ENCODE peak calls at places on chromosomes 5 and 9, in four cellular contexts. Z is stomach, N is A549, E is upper lobe of right lung. J is an unnamed sample.

GRCh38 chr9:98811051-98811650 is 3.7 kb downstream of the GALNT12 start:
- DNase-seq in N (peak; percentile 57), Z (no peak), E (no peak), J (peak; percentile 91)

GRCh38 chr9:122332083-122332482 is 38.7 kb upstream of the PTGS1 start:
- DNase-seq in N (no peak), E (no peak), Z (no peak), J (no peak)

GRCh38 chr9:90449213-90449925 is 193.3 kb downstream of the DIRAS2 start:
- DNase-seq in Z (no peak), E (no peak), N (no peak), J (no peak)

GRCh38 chr5:68077349-68077894 is 138.1 kb upstream of the PIK3R1 start:
- DNase-seq in Z (no peak), N (no peak), E (no peak), J (no peak)

GRCh38 chr5:32444191-32444945 is at the start of gene ZFR:
- DNase-seq in E (peak; percentile 96), Z (peak; percentile 94), N (peak; percentile 91), J (peak; percentile 98)

GRCh38 chr9:126312584-126313551 is 13.8 kb upstream of the MVB12B start:
- DNase-seq in N (no peak), E (no peak), Z (no peak), J (no peak)

GRCh38 chr5:72408602-72409001 is 88.4 kb downstream of the PTCD2 start:
- DNase-seq in N (no peak), Z (no peak), E (no peak), J (no peak)

GRCh38 chr9:3682186-3682585 is 156.4 kb upstream of the RFX3 start:
- DNase-seq in N (no peak), Z (no peak), E (no peak), J (no peak)

GRCh38 chr5:123209163-123210013 is 120.3 kb downstream of the PRDM6 start:
- DNase-seq in E (no peak), Z (no peak), N (peak; percentile 84), J (peak; percentile 6)

GRCh38 chr5:123125953-123126352 is 36.9 kb downstream of the PRDM6 start:
- DNase-seq in N (peak; percentile 10), Z (no peak), E (no peak), J (no peak)

GRCh38 chr9:31730398-31730797 is 654.0 kb upstream of the ACO1 start:
- DNase-seq in N (no peak), E (no peak), Z (no peak), J (no peak)

GRCh38 chr9:68851657-68852056 is 146.6 kb downstream of the PIP5K1B start:
- DNase-seq in N (no peak), Z (no peak), E (no peak), J (no peak)

GRCh38 chr5:16528382-16528849 is 62.8 kb upstream of the ZNF622 start:
- DNase-seq in Z (no peak), E (no peak), N (no peak), J (peak; percentile 42)

GRCh38 chr5:150208187-150209015 is 18.5 kb downstream of the SLC6A7 start:
- DNase-seq in N (peak; percentile 14), Z (no peak), E (no peak), J (no peak)

GRCh38 chr5:151685749-151686672 is 704 bp downstream of the SPARC start:
- DNase-seq in Z (no peak), E (no peak), N (no peak), J (no peak)

GRCh38 chr5:59562756-59563389 is 330.7 kb downstream of the PDE4D start:
- DNase-seq in Z (peak; percentile 42), E (peak; percentile 69), N (peak; percentile 91), J (peak; percentile 90)

GRCh38 chr5:65535529-65535987 is 27.4 kb downstream of the CENPK start:
- DNase-seq in E (no peak), N (no peak), Z (no peak), J (no peak)

GRCh38 chr9:10649076-10649475 is 36.3 kb upstream of the PTPRD start:
- DNase-seq in E (no peak), Z (no peak), N (no peak), J (no peak)

GRCh38 chr5:15757103-15757502 is 257.1 kb downstream of the FBXL7 start:
- DNase-seq in E (no peak), N (no peak), Z (no peak), J (no peak)

GRCh38 chr5:13278148-13278547 is 666.3 kb downstream of the DNAH5 start:
- DNase-seq in Z (no peak), N (peak; percentile 18), E (no peak), J (no peak)

GRCh38 chr9:89606049-89606481 is 1.3 kb downstream of the GADD45G start:
- DNase-seq in Z (peak; percentile 86), E (peak; percentile 88), N (peak; percentile 67), J (no peak)

GRCh38 chr5:6856658-6857057 is 143.4 kb downstream of the TENT4A start:
- DNase-seq in E (no peak), Z (no peak), N (no peak), J (no peak)

GRCh38 chr5:50445281-50445949 is 4.3 kb upstream of the EMB start:
- DNase-seq in Z (no peak), N (no peak), E (no peak), J (no peak)

GRCh38 chr9:4238522-4238921 is 61.3 kb downstream of the GLIS3 start:
- DNase-seq in N (no peak), Z (no peak), E (no peak), J (no peak)

GRCh38 chr5:59587489-59588337 is 305.8 kb downstream of the PDE4D start:
- DNase-seq in E (peak; percentile 68), N (peak; percentile 92), Z (peak; percentile 47), J (no peak)

GRCh38 chr9:94950733-94951590 is 224.5 kb downstream of the AOPEP start:
- DNase-seq in E (no peak), Z (peak; percentile 58), N (no peak), J (no peak)

GRCh38 chr5:180153099-180153498 is 55.9 kb downstream of the RASGEF1C start:
- DNase-seq in E (no peak), Z (no peak), N (no peak), J (no peak)

GRCh38 chr9:30310711-30311110 is 2073.7 kb upstream of the ACO1 start:
- DNase-seq in E (no peak), N (no peak), Z (no peak), J (no peak)

GRCh38 chr5:14267166-14267838 is 124.2 kb downstream of the TRIO start:
- DNase-seq in Z (no peak), E (no peak), N (peak; percentile 39), J (peak; percentile 44)

GRCh38 chr5:134873987-134874830 is at the start of gene TXNDC15:
- DNase-seq in Z (peak; percentile 90), E (peak; percentile 95), N (peak; percentile 89), J (peak; percentile 62)
- TF ChIP-seq CTCF in Z (no peak), E (no peak), N (no peak), J (no peak)

DNA sequence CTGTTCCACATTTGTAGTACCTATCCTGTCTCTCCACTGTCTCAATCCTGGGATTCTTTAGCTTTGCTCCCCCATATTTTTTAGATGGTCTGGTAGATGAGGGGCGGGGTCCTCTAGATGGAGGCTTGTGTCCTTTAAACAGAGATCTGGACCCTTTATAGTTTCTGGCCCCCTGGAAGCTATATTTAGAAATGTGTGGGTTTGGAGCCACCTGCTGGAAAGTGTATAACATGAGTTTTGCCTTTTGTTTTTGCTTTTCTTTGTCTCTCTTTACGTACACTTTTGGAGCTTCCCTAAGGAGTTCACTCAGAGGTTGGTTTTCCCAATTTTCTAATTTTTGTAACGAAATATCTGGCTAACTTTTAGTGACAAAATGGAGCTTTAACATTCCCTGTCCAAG is 110.7 kb downstream of the CFAP95 start:
- DNase-seq in N (no peak), Z (no peak), E (no peak), J (peak; percentile 8)
- TF ChIP-seq CTCF in N (peak; percentile 64), Z (no peak), E (no peak), J (peak; percentile 75)

GRCh38 chr9:113317777-113318176 is 14.6 kb upstream of the RNF183 start:
- DNase-seq in N (no peak), Z (no peak), E (no peak), J (no peak)
- TF ChIP-seq CTCF in N (no peak), Z (no peak), E (no peak), J (no peak)

DNA sequence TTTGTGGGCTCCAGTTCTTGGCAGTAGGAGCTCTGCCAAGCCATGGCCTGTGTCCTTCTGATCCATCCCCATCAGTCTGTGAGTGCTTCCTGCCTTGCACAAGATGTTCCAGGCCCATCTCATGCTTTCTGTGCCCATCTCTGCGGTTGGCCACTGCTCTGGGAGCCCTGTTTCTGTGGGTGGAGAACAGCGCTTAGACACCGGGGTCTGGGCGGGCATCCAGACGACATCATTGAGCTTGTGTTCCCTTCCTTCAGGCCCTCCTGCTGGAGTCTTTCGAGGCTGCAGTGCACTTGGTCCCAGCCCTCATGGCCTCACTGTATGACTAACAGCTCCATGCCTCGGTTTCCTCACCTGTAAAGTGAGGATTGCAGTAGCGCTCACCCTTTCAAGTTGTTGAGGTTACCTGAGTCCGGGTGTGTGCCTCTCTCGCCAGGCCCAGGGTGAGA is 14.9 kb upstream of the CARD19 start:
- DNase-seq in Z (no peak), N (no peak), E (peak; percentile 60), J (no peak)
- TF ChIP-seq CTCF in Z (no peak), N (no peak), E (no peak), J (no peak)

DNA sequence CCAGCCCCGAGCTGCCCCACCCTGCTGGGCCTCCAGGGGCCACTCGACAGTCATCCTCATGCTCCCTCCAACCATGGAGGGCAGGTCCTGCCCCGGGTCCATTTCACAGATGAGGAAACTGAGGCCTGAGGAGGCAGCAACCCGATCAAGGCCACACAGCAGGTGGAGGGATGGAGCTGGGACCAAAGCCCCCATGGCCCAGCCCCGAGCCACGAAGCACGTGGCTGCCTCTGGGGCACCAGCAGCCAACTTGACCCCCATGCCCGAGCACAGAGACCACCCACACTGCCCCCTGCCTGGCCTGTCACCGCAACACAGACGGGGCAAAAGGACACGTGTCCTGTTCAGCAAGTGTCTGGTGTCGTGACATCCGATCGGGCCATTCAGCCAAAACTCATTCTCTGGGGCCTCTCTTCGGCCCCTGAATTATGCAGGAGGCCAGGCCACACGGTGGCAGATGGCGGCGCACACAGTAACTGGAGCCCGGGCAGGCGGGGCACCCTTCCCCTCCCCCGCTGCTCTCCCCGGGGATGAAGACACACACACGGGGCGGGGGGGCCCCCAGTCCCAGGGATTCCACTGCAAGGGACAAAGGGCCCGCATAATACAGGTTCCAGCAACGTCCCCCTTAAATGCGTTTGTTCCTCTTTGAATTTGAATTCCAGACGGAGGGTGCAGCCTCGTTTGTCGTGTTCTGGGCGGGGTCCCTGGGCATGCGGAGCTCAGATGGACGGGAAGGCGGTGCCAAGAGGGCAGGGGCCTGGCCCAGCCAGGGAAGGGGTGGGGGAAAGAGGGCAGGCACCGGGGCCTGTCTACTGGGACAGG is 29.4 kb upstream of the TMEM250 start:
- DNase-seq in Z (no peak), N (no peak), E (no peak), J (no peak)
- TF ChIP-seq CTCF in Z (no peak), N (no peak), E (no peak), J (no peak)

GRCh38 chr5:116301110-116301509 is 216.3 kb downstream of the COMMD10 start:
- DNase-seq in N (no peak), Z (no peak), E (no peak), J (no peak)
- TF ChIP-seq CTCF in N (no peak), Z (no peak), E (no peak), J (no peak)

GRCh38 chr5:142171270-142171669 is 62.7 kb downstream of the NDFIP1 start:
- DNase-seq in Z (no peak), E (no peak), N (no peak), J (peak; percentile 54)
- TF ChIP-seq CTCF in Z (no peak), E (no peak), N (no peak), J (no peak)

GRCh38 chr5:160565376-160565775 is 143.7 kb downstream of the PTTG1 start:
- DNase-seq in Z (no peak), E (no peak), N (no peak), J (no peak)
- TF ChIP-seq CTCF in Z (no peak), E (no peak), N (no peak), J (no peak)

GRCh38 chr9:35096035-35096849 is at the start of gene PIGO:
- DNase-seq in Z (peak; percentile 92), N (peak; percentile 94), E (peak; percentile 96), J (peak; percentile 84)
- TF ChIP-seq CTCF in Z (peak; percentile 64), N (peak; percentile 82), E (peak; percentile 65), J (peak; percentile 71)

J was measured in PC-9.